ENCODE peak calls at places on chromosomes 2 and 18, in five cellular contexts. C, D, J, K and E are unnamed samples.

GRCh38 chr18:61991201-61991600 is 98.4 kb upstream of the RNF152 start:
- DNase-seq in D (no peak), K (no peak), C (no peak), J (no peak), E (no peak)

GRCh38 chr2:60472026-60472425 is 81.4 kb downstream of the BCL11A start:
- DNase-seq in C (no peak), J (no peak), D (no peak), K (no peak), E (no peak)

GRCh38 chr2:23639406-23639982 is 254.5 kb downstream of the KLHL29 start:
- DNase-seq in D (no peak), C (no peak), K (no peak), J (no peak), E (no peak)

GRCh38 chr18:74485860-74486849 is 10.0 kb upstream of the CNDP2 start:
- DNase-seq in D (no peak), C (no peak), K (peak; percentile 14), J (no peak), E (no peak)

GRCh38 chr2:117960231-117960630 is 53.6 kb downstream of the CCDC93 start:
- DNase-seq in D (no peak), C (no peak), J (no peak), K (peak; percentile 34), E (no peak)

GRCh38 chr2:110741491-110741980 is 9.2 kb downstream of the ACOXL start:
- DNase-seq in K (no peak), C (no peak), J (peak; percentile 33), D (no peak), E (no peak)

GRCh38 chr18:33817096-33817495 is 239.1 kb downstream of the ASXL3 start:
- DNase-seq in K (no peak), J (no peak), D (no peak), C (no peak), E (no peak)

GRCh38 chr2:69241039-69241586 is 145.9 kb downstream of the GFPT1 start:
- DNase-seq in J (no peak), C (no peak), K (no peak), D (no peak), E (no peak)

GRCh38 chr2:178761759-178762371 is 45.4 kb downstream of the TTN start:
- DNase-seq in C (no peak), J (peak; percentile 74), D (peak; percentile 50), K (no peak), E (no peak)

GRCh38 chr2:184187421-184187971 is 410.8 kb upstream of the ZNF804A start:
- DNase-seq in D (no peak), C (no peak), J (no peak), K (no peak), E (no peak)

GRCh38 chr2:95021847-95022246 is 3.7 kb upstream of the MAL start:
- DNase-seq in C (no peak), K (no peak), D (peak; percentile 98), J (no peak), E (peak; percentile 81)

GRCh38 chr2:126963390-126963789 is 64.7 kb downstream of the TEX51 start:
- DNase-seq in D (no peak), C (no peak), K (no peak), J (no peak), E (no peak)

GRCh38 chr2:200797242-200797770 is 14.4 kb upstream of the BZW1 start:
- DNase-seq in D (no peak), C (no peak), K (no peak), J (no peak), E (no peak)

GRCh38 chr2:183812091-183812490 is 687.8 kb downstream of the NUP35 start:
- DNase-seq in D (no peak), C (no peak), J (no peak), K (no peak), E (no peak)

GRCh38 chr2:64273524-64274398 is 129.5 kb upstream of the PELI1 start:
- DNase-seq in C (no peak), D (peak; percentile 78), J (no peak), K (peak; percentile 66), E (peak; percentile 43)

GRCh38 chr2:26002617-26003310 is 20.5 kb upstream of the KIF3C start:
- DNase-seq in D (peak; percentile 81), J (peak; percentile 30), K (no peak), C (no peak), E (peak; percentile 21)

GRCh38 chr18:33440011-33440383 is 524 bp downstream of the CCDC178 start:
- DNase-seq in K (no peak), C (no peak), J (peak; percentile 23), D (peak; percentile 24), E (peak; percentile 17)

GRCh38 chr2:240506406-240507059 is 51.3 kb downstream of the ANKMY1 start:
- DNase-seq in D (no peak), C (no peak), J (no peak), K (no peak), E (no peak)

GRCh38 chr2:171383141-171383540 is 50.6 kb downstream of the METTL8 start:
- DNase-seq in J (no peak), K (no peak), C (no peak), D (no peak), E (no peak)

GRCh38 chr2:20179755-20180594 is 45.0 kb downstream of the SDC1 start:
- DNase-seq in K (peak; percentile 92), J (no peak), C (peak; percentile 39), D (no peak), E (no peak)

GRCh38 chr2:85843543-85843942 is 45.2 kb downstream of the ST3GAL5 start:
- DNase-seq in C (no peak), J (peak; percentile 49), D (no peak), K (no peak), E (no peak)

GRCh38 chr2:68463287-68463877 is 3.7 kb downstream of the FBXO48 start:
- DNase-seq in C (no peak), J (peak; percentile 66), D (peak; percentile 77), K (no peak), E (peak; percentile 76)

GRCh38 chr2:161332568-161332967 is 24.3 kb downstream of the PSMD14 start:
- DNase-seq in J (no peak), K (no peak), C (no peak), D (no peak), E (no peak)

GRCh38 chr18:45997689-45998088 is 30.6 kb upstream of the EPG5 start:
- DNase-seq in J (no peak), C (no peak), D (no peak), K (no peak), E (no peak)

GRCh38 chr2:55865095-55865835 is 58.3 kb downstream of the EFEMP1 start:
- DNase-seq in C (no peak), J (no peak), D (no peak), K (no peak), E (no peak)

GRCh38 chr2:20514596-20515269 is 67.9 kb downstream of the RHOB start:
- DNase-seq in J (no peak), K (no peak), D (no peak), C (no peak), E (no peak)

GRCh38 chr18:77086656-77087390 is 45.8 kb downstream of the MBP start:
- DNase-seq in J (no peak), D (no peak), K (peak; percentile 75), C (no peak), E (no peak)

GRCh38 chr2:11647834-11648600 is 22.0 kb downstream of the NTSR2 start:
- DNase-seq in D (no peak), C (no peak), K (no peak), J (no peak), E (peak; percentile 6)

GRCh38 chr18:41146301-41146700 is 808.7 kb upstream of the PIK3C3 start:
- DNase-seq in D (no peak), C (no peak), J (no peak), K (no peak), E (no peak)

GRCh38 chr2:23241611-23242245 is 143.3 kb upstream of the KLHL29 start:
- DNase-seq in J (no peak), D (no peak), C (no peak), K (no peak), E (no peak)

GRCh38 chr2:206084468-206084869 is 1.5 kb downstream of the INO80D start:
- DNase-seq in D (peak; percentile 83), C (no peak), K (peak; percentile 83), J (peak; percentile 24), E (peak; percentile 51)

GRCh38 chr18:44789704-44790103 is 109.0 kb downstream of the SETBP1 start:
- DNase-seq in C (no peak), D (peak; percentile 20), K (no peak), J (no peak), E (no peak)

GRCh38 chr18:59954746-59955145 is 55.0 kb downstream of the PMAIP1 start:
- DNase-seq in J (no peak), C (no peak), D (no peak), K (no peak), E (no peak)

GRCh38 chr18:64919971-64920370 is 771.1 kb upstream of the LINC00305 start:
- DNase-seq in J (no peak), C (no peak), K (no peak), D (no peak), E (no peak)

GRCh38 chr2:98915751-98916358 is 20.2 kb downstream of the CRACDL start:
- DNase-seq in D (no peak), K (no peak), C (no peak), J (no peak), E (no peak)

GRCh38 chr2:150939087-150939486 is 322.6 kb downstream of the RBM43 start:
- DNase-seq in K (no peak), D (no peak), C (no peak), J (no peak), E (no peak)

GRCh38 chr2:3848776-3849175 is 145.4 kb downstream of the DCDC2C start:
- DNase-seq in K (no peak), J (no peak), C (no peak), D (no peak), E (no peak)

GRCh38 chr2:207258191-207258991 is 92.6 kb upstream of the KLF7 start:
- DNase-seq in J (no peak), C (no peak), K (peak; percentile 90), D (peak; percentile 41), E (no peak)

GRCh38 chr18:11963991-11964484 is 17.3 kb upstream of the IMPA2 start:
- DNase-seq in C (no peak), D (no peak), J (no peak), K (no peak), E (no peak)